ENCODE peak calls at places on chromosomes 12 and 14, in seven cellular contexts. H is H1, L is neuronal stem cell, S is H9, B is IMR-90, U is mesendoderm, G is mesenchymal stem cell. R is an unnamed sample.

GRCh38 chr14:30238936-30239335 is 311.3 kb upstream of the PRKD1 start:
- DNase-seq in H (no peak), L (no peak), S (no peak), B (no peak), U (no peak), G (no peak), R (no peak)

GRCh38 chr14:93957751-93958566 is 18.4 kb downstream of the ASB2 start:
- DNase-seq in H (no peak), L (no peak), S (no peak), B (no peak), U (no peak), G (no peak), R (no peak)

GRCh38 chr14:93234798-93235197 is 27.7 kb downstream of the UBR7 start:
- DNase-seq in H (no peak), L (no peak), S (no peak), B (peak), U (peak), G (no peak), R (peak)

GRCh38 chr12:122060069-122060468 is 18.5 kb upstream of the MLXIP start:
- DNase-seq in H (no peak), L (no peak), S (no peak), B (no peak), U (no peak), G (no peak), R (no peak)

GRCh38 chr12:22271036-22271435 is 63.5 kb downstream of the ST8SIA1 start:
- DNase-seq in H (no peak), L (no peak), S (no peak), B (peak), U (no peak), G (peak), R (peak)

GRCh38 chr12:70571705-70572269 is 65.4 kb downstream of the PTPRB start:
- DNase-seq in H (no peak), L (no peak), S (no peak), B (peak), U (no peak), G (peak), R (no peak)

GRCh38 chr12:100331871-100332270 is 25.0 kb upstream of the SLC17A8 start:
- DNase-seq in H (no peak), L (no peak), S (no peak), B (no peak), U (no peak), G (no peak), R (no peak)

GRCh38 chr12:93317227-93317626 is 60.5 kb upstream of the NUDT4 start:
- DNase-seq in H (no peak), L (no peak), S (no peak), B (no peak), U (peak), G (no peak), R (peak)

GRCh38 chr12:24256636-24257150 is 307.2 kb upstream of the SOX5 start:
- DNase-seq in H (no peak), L (peak), S (no peak), B (no peak), U (peak), G (no peak), R (no peak)

GRCh38 chr14:103522649-103523582 is at the start of gene CKB:
- DNase-seq in H (peak), L (peak), S (peak), B (peak), U (peak), G (peak), R (peak)

GRCh38 chr12:95208678-95209077 is 8.6 kb downstream of the FGD6 start:
- DNase-seq in H (no peak), L (no peak), S (no peak), B (no peak), U (peak), G (no peak), R (no peak)

GRCh38 chr12:132174703-132175490 is 30.6 kb downstream of the NOC4L start:
- DNase-seq in H (no peak), L (no peak), S (no peak), B (no peak), U (no peak), G (no peak), R (no peak)

GRCh38 chr12:63319936-63320633 is 169.1 kb upstream of the AVPR1A start:
- DNase-seq in H (no peak), L (no peak), S (no peak), B (no peak), U (no peak), G (no peak), R (peak)

GRCh38 chr14:50615056-50615455 is 53.0 kb downstream of the SAV1 start:
- DNase-seq in H (no peak), L (no peak), S (no peak), B (no peak), U (no peak), G (no peak), R (no peak)

GRCh38 chr14:98909251-98909944 is 362.6 kb downstream of the BCL11B start:
- DNase-seq in H (no peak), L (no peak), S (no peak), B (no peak), U (no peak), G (no peak), R (no peak)

GRCh38 chr12:12091977-12092663 is 21.4 kb downstream of the BCL2L14 start:
- DNase-seq in H (peak), L (no peak), S (peak), B (no peak), U (no peak), G (no peak), R (no peak)

GRCh38 chr12:80032967-80033366 is 66.4 kb upstream of the OTOGL start:
- DNase-seq in H (no peak), L (no peak), S (no peak), B (peak), U (no peak), G (no peak), R (no peak)

GRCh38 chr14:55568618-55569017 is 11.4 kb upstream of the KTN1 start:
- DNase-seq in H (no peak), L (no peak), S (no peak), B (no peak), U (peak), G (no peak), R (no peak)

GRCh38 chr12:3777206-3777809 is 24.4 kb upstream of the CRACR2A start:
- DNase-seq in H (no peak), L (peak), S (no peak), B (peak), U (peak), G (peak), R (peak)

GRCh38 chr12:124405592-124405991 is 110.7 kb downstream of the RFLNA start:
- DNase-seq in H (no peak), L (no peak), S (no peak), B (no peak), U (no peak), G (no peak), R (no peak)

GRCh38 chr12:124405151-124405550 is 110.3 kb downstream of the RFLNA start:
- DNase-seq in H (no peak), L (no peak), S (no peak), B (no peak), U (no peak), G (no peak), R (no peak)

GRCh38 chr12:124407074-124407473 is 112.2 kb downstream of the RFLNA start:
- DNase-seq in H (no peak), L (no peak), S (peak), B (no peak), U (no peak), G (no peak), R (no peak)

GRCh38 chr12:124404162-124404561 is 109.3 kb downstream of the RFLNA start:
- DNase-seq in H (no peak), L (no peak), S (no peak), B (no peak), U (no peak), G (no peak), R (no peak)

GRCh38 chr12:124406043-124406442 is 111.2 kb downstream of the RFLNA start:
- DNase-seq in H (no peak), L (no peak), S (no peak), B (no peak), U (no peak), G (no peak), R (no peak)
- H2BK120ac ChIP-seq in H (no peak), L (no peak), S (no peak), B (no peak), U (no peak), G (no peak), R (no peak)

DNA sequence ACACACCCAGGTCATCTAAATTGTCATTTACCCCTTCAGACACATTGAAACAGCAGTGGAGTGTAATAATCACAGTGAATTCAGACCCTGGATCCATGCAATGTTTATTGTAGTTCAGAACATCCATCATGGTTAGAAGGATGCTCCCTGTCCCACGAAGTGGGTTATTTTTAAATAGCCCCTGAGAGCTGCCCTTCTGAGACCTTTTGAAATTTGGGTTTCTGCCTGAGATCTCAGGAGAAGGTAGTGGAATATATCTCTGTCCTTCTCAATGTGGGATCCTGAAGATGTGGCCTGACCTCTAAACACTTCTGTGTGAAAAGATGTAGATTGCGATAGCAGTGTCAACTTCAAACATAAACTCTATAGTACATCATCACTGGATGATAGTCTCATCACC is 1080.6 kb downstream of the TMEM121 start:
- DNase-seq in H (no peak), L (no peak), S (no peak), B (no peak), U (no peak), G (no peak), R (no peak)
- H3K4me2 ChIP-seq in H (no peak), L (no peak), S (no peak), B (no peak), U (no peak), G (no peak), R (no peak)

GRCh38 chr12:53097564-53098353 is at the start of gene IGFBP6:
- DNase-seq in H (peak), L (peak), S (peak), B (peak), U (peak), G (peak), R (no peak)

GRCh38 chr12:53098354-53098981 is 1.0 kb downstream of the IGFBP6 start:
- DNase-seq in H (no peak), L (no peak), S (peak), B (peak), U (peak), G (peak), R (no peak)

GRCh38 chr12:53096089-53096741 is 1.3 kb upstream of the IGFBP6 start:
- DNase-seq in H (peak), L (no peak), S (peak), B (peak), U (peak), G (peak), R (no peak)

GRCh38 chr12:53096761-53097160 is 706 bp upstream of the IGFBP6 start:
- DNase-seq in H (peak), L (no peak), S (no peak), B (no peak), U (no peak), G (peak), R (no peak)

GRCh38 chr12:53097207-53097563 is 282 bp upstream of the IGFBP6 start:
- DNase-seq in H (no peak), L (no peak), S (peak), B (peak), U (peak), G (peak), R (no peak)
- H2BK120ac ChIP-seq in H (no peak), L (no peak), S (no peak), B (peak), U (no peak), G (peak), R (no peak)

GRCh38 chr14:45868863-45869262 is 615.9 kb upstream of the MIS18BP1 start:
- DNase-seq in H (no peak), L (no peak), S (no peak), B (no peak), U (no peak), G (no peak), R (no peak)
- H3K4me2 ChIP-seq in H (no peak), L (no peak), S (no peak), B (no peak), U (no peak), G (no peak), R (no peak)

GRCh38 chr12:108305520-108305919 is 33.6 kb downstream of the CMKLR1 start:
- DNase-seq in H (no peak), L (no peak), S (no peak), B (peak), U (no peak), G (peak), R (peak)
- H2BK120ac ChIP-seq in H (no peak), L (no peak), S (no peak), B (no peak), U (peak), G (no peak), R (peak)

DNA sequence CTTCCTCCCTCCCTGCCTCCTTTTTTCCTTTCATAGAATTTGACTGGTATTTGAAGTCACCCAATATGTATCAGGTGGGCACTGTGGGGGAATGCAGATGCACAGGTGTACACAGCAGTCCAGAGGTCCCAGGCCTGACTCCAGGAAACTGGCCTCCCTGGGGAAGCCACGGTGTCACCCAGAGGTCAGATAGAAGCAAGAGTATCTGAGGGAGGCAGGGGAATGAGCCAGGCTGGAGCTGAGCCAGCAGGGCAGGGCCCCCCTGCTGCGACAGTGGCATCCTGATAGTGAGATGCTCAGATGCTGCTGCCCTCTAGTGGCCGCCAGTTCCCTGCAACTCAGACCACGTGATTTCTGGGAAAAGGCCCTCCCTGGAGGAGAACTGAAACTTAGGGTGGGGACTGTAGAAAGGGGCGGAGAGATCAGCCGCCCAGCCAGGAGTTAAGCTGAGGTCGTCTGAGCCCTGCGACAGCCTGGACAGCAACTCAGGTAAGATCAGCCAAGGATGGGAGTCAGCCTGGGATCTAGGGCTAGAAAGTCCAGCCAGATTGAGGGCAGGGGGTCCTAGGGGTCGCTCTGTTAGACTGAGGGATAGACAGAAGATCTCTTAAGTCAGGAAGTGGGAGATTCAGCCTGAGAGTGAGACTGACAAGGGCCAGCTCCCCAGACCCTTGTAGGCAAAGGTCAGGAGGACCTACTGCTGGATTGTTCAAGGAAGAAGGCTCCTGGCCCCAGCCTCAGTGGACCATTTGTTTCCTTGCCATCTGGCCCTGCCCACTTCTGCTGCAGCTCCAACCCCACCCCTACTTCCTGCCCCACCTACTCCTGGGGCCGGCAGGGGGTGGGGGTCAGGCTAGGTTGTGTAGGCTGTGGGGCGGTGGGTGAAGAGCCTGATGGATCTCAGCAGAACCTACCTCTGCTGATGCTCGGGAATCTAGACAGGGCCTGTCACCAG is at the start of gene IRF9:
- DNase-seq in H (peak), L (peak), S (peak), B (peak), U (peak), G (peak), R (peak)
- H3K4me2 ChIP-seq in H (peak), L (peak), S (peak), B (peak), U (peak), G (peak), R (peak)

DNA sequence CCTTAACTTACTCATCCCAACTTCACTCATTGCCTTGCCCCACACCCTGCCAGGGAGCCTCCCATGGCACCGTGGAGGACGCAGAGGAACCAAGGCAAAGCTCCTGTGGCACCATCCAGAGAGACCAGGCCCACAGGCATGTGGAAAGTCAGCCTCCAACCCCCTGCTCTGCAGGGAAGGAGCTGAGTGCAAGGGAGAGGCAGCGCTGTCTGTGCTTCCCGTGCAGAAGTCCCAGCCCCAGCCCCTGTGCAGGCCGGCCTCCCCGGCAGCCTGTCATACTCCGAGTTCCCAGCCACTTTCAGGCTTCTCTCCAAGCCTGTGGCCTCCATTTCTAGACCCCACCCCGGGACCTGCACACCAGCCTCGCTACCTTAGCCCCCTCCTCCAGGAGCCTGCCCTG is 106.4 kb downstream of the SINHCAF start:
- DNase-seq in H (no peak), L (no peak), S (no peak), B (no peak), U (no peak), G (no peak), R (no peak)
- H2BK120ac ChIP-seq in H (no peak), L (no peak), S (no peak), B (no peak), U (no peak), G (no peak), R (peak)

GRCh38 chr14:68409355-68409754 is 383.5 kb downstream of the ZFP36L1 start:
- DNase-seq in H (no peak), L (no peak), S (no peak), B (no peak), U (no peak), G (no peak), R (no peak)

GRCh38 chr14:68407838-68408237 is 385.0 kb downstream of the ZFP36L1 start:
- DNase-seq in H (no peak), L (no peak), S (no peak), B (no peak), U (no peak), G (no peak), R (no peak)

GRCh38 chr14:68405959-68406358 is 386.9 kb downstream of the ZFP36L1 start:
- DNase-seq in H (no peak), L (no peak), S (no peak), B (peak), U (no peak), G (no peak), R (peak)

GRCh38 chr14:68408680-68409079 is 384.2 kb downstream of the ZFP36L1 start:
- DNase-seq in H (no peak), L (no peak), S (no peak), B (peak), U (no peak), G (no peak), R (no peak)

DNA sequence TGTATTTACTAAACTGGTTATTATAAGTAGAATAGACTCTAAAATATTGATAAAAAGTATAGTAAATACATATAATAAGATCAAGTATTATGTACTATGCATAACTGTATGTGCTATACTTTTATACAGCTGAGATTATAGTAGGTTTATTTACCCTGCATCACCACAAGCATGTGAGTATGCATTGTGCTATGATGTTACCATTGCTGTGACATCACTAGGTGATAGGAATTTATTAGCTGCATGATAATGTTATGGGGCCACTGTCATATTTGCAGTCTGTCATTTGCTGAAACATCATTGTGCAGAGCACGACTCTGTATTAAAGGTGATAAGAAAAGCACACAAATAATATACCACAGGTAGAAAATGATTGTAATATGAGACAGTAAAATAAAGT is 385.6 kb downstream of the ZFP36L1 start:
- DNase-seq in H (no peak), L (no peak), S (no peak), B (peak), U (no peak), G (no peak), R (no peak)
- H3K4me2 ChIP-seq in H (no peak), L (no peak), S (no peak), B (no peak), U (no peak), G (no peak), R (no peak)

GRCh38 chr12:111424793-111425251 is 19.1 kb downstream of the SH2B3 start:
- DNase-seq in H (peak), L (no peak), S (peak), B (no peak), U (peak), G (no peak), R (no peak)
- H2BK120ac ChIP-seq in H (no peak), L (no peak), S (no peak), B (no peak), U (no peak), G (no peak), R (no peak)